ENCODE peak calls at places on chromosomes 12 and 14, in six cellular contexts. D is aorta, A is heart right ventricle, G is heart left ventricle, B is H1, Y is IMR-90. E is an unnamed sample.
A peak's percentile ranks its signal among the peaks of the same experiment; 100 is the strongest.

GRCh38 chr14:35107866-35108265 is 13.9 kb downstream of the PPP2R3C start:
- DNase-seq in D (no peak), A (no peak), G (no peak), B (no peak), Y (peak; percentile 5), E (no peak)

GRCh38 chr12:96073346-96074336 is 38.3 kb upstream of the LTA4H start:
- DNase-seq in D (no peak), A (no peak), G (no peak), B (no peak), Y (no peak), E (no peak)

GRCh38 chr14:65819567-65819966 is 407.0 kb downstream of the FUT8 start:
- DNase-seq in D (no peak), A (no peak), G (no peak), B (no peak), Y (no peak), E (no peak)

GRCh38 chr12:71846322-71846940 is 6.9 kb downstream of the TBC1D15 start:
- DNase-seq in D (no peak), A (no peak), G (no peak), B (no peak), Y (peak; percentile 47), E (no peak)

GRCh38 chr12:42560977-42561376 is 28.6 kb downstream of the PRICKLE1 start:
- DNase-seq in D (no peak), A (no peak), G (no peak), B (no peak), Y (no peak), E (no peak)

GRCh38 chr12:26636710-26637328 is 196.2 kb downstream of the ITPR2 start:
- DNase-seq in D (no peak), A (no peak), G (no peak), B (no peak), Y (peak; percentile 74), E (no peak)

GRCh38 chr12:38390968-38391367 is 74.4 kb downstream of the ALG10B start:
- DNase-seq in D (no peak), A (no peak), G (no peak), B (no peak), Y (no peak), E (no peak)

GRCh38 chr14:68824517-68825347 is 31.9 kb upstream of the ZFP36L1 start:
- DNase-seq in D (peak; percentile 95), A (peak; percentile 83), G (peak; percentile 89), B (peak; percentile 97), Y (peak; percentile 62), E (peak; percentile 90)

GRCh38 chr12:46483572-46484395 is 111.2 kb upstream of the SLC38A2 start:
- DNase-seq in D (no peak), A (no peak), G (no peak), B (no peak), Y (peak; percentile 59), E (no peak)

GRCh38 chr14:33793711-33794110 is 157.2 kb downstream of the EGLN3 start:
- DNase-seq in D (no peak), A (no peak), G (no peak), B (no peak), Y (no peak), E (no peak)

GRCh38 chr14:71488703-71489141 is 443.5 kb upstream of the RGS6 start:
- DNase-seq in D (no peak), A (no peak), G (no peak), B (no peak), Y (peak; percentile 90), E (no peak)

GRCh38 chr14:56173360-56173922 is 55.2 kb downstream of the PELI2 start:
- DNase-seq in D (no peak), A (no peak), G (no peak), B (no peak), Y (no peak), E (no peak)

GRCh38 chr14:38207342-38207741 is 362 bp upstream of the SSTR1 start:
- DNase-seq in D (no peak), A (no peak), G (no peak), B (no peak), Y (no peak), E (no peak)

GRCh38 chr14:68199465-68200145 is 380.0 kb downstream of the RAD51B start:
- DNase-seq in D (no peak), A (peak; percentile 62), G (peak; percentile 54), B (peak; percentile 52), Y (no peak), E (peak; percentile 18)

GRCh38 chr12:6118891-6119568 is 5.4 kb downstream of the VWF start:
- DNase-seq in D (peak; percentile 67), A (no peak), G (no peak), B (no peak), Y (no peak), E (no peak)
- H3K27ac ChIP-seq in D (no peak overlapping the region), A (peak overlapping the region; percentile 90), G (peak overlapping the region; percentile 83), B (no peak overlapping the region), Y (no peak overlapping the region), E (no peak overlapping the region)

GRCh38 chr14:98564006-98564405 is 708.0 kb downstream of the BCL11B start:
- DNase-seq in D (no peak), A (no peak), G (no peak), B (no peak), Y (no peak), E (no peak)
- H3K4me1 ChIP-seq in D (no peaks in the 10 kb centered on the region), A (no peaks in the 10 kb centered on the region), G (no peaks in the 10 kb centered on the region), B (no peaks in the 10 kb centered on the region), Y (no peaks in the 10 kb centered on the region), E (no peaks in the 10 kb centered on the region)

GRCh38 chr12:50205648-50206047 is 38.5 kb upstream of the CERS5 start:
- DNase-seq in D (no peak), A (no peak), G (no peak), B (no peak), Y (no peak), E (no peak)

GRCh38 chr12:50203691-50204090 is 36.5 kb upstream of the CERS5 start:
- DNase-seq in D (no peak), A (no peak), G (no peak), B (no peak), Y (no peak), E (no peak)

GRCh38 chr12:50198829-50199228 is 31.7 kb upstream of the CERS5 start:
- DNase-seq in D (no peak), A (no peak), G (no peak), B (no peak), Y (no peak), E (no peak)

GRCh38 chr12:50200507-50201273 is 33.5 kb upstream of the CERS5 start:
- DNase-seq in D (no peak), A (no peak), G (no peak), B (no peak), Y (peak; percentile 81), E (no peak)

DNA sequence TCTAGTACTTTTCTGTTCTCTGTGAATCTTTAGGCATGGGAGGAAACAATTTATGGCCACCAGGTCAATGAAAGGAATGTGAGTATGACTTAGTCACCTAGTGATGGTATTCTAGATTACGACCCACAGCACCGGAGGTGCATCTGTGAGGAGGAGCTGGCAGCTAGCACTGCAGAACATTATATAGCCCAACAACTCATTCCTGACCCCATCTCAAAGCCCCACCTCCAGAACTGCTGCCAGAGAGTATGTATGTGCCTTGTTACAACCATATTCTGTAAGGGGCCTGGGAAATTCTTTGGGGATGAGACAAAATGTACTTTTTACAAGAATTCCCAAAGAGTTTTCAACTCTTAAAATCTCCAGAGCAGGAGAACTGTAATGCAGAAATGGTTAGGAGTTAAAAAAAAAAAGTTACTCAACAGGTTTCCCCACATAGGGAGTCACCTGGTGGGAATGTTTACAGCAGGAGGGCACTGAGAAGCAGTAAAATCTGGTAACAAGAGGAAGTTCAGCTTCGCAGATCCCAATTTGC is 34.9 kb upstream of the CERS5 start:
- DNase-seq in D (no peak), A (no peak), G (no peak), B (no peak), Y (peak; percentile 96), E (no peak)
- H3K27ac ChIP-seq in D (no peak overlapping the region), A (no peak overlapping the region), G (no peak overlapping the region), B (peak overlapping the region; percentile 65), Y (peak overlapping the region; percentile 33), E (no peak overlapping the region)

DNA sequence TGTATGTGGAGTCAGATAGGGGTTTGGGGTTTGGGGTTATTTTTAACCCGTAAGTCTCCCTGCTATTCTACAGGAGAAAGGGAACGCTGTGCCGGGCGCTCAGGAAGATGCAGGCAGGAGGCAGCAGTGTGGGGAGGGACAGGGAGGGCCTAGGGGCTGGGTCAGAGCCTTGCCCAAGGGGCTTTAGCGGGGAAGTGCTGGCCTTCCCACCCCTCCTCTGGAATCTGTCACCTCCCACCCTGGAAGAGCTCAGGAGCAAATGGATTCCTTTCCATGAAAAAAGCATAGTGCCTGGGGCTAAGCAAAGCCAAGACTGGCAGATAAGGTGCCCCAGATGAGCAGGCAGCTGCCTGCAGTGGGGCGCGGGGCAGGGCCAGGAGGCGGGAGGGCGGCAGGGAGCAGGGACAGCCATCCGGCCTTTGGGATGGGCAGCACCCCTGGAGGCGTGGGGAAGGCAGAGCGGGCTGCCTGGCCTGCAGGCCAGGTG is 7.3 kb upstream of the INF2 start:
- DNase-seq in D (no peak), A (no peak), G (no peak), B (peak; percentile 81), Y (no peak), E (no peak)
- H3K4me1 ChIP-seq in D (no peaks in the 10 kb centered on the region), A (peaks cover 69% of the 10 kb centered on the region), G (peaks cover 58% of the 10 kb centered on the region), B (peaks cover 59% of the 10 kb centered on the region), Y (peaks cover 43% of the 10 kb centered on the region), E (peaks cover 20% of the 10 kb centered on the region)

GRCh38 chr12:57133013-57133569 is 4.8 kb downstream of the LRP1 start:
- DNase-seq in D (no peak), A (no peak), G (no peak), B (no peak), Y (peak; percentile 55), E (no peak)
- H3K27ac ChIP-seq in D (peak overlapping the region; percentile 89), A (peak overlapping the region; percentile 99), G (peak overlapping the region; percentile 98), B (no peak overlapping the region), Y (peak overlapping the region; percentile 75), E (no peak overlapping the region)